ENCODE peak calls at places on chromosomes 16 and 17, in five cellular contexts. E is lower lobe of right lung, F is colonic mucosa, U is mucosa of descending colon, X is aorta. C is an unnamed sample.

GRCh38 chr17:11391134-11391533 is 150.1 kb downstream of the SHISA6 start:
- DNase-seq in E (no peak), F (peak), U (no peak), X (no peak), C (no peak)

GRCh38 chr17:76481091-76481655 is 13.8 kb downstream of the AANAT start:
- DNase-seq in E (no peak), F (no peak), U (no peak), X (no peak), C (no peak)

GRCh38 chr17:66275651-66276050 is 26.8 kb upstream of the PRKCA start:
- DNase-seq in E (no peak), F (no peak), U (no peak), X (peak), C (no peak)

GRCh38 chr17:16504974-16505373 is 13.0 kb upstream of the LRRC75A start:
- DNase-seq in E (no peak), F (no peak), U (no peak), X (no peak), C (no peak)

GRCh38 chr17:7750321-7750821 is 32.8 kb downstream of the DNAH2 start:
- DNase-seq in E (no peak), F (no peak), U (no peak), X (no peak), C (no peak)

GRCh38 chr16:85090166-85090565 is 22.1 kb downstream of the CIBAR2 start:
- DNase-seq in E (no peak), F (no peak), U (no peak), X (no peak), C (no peak)

GRCh38 chr17:45739786-45740185 is 44.3 kb upstream of the CRHR1 start:
- DNase-seq in E (peak), F (no peak), U (no peak), X (no peak), C (no peak)

GRCh38 chr17:77174928-77175720 is 34.4 kb downstream of the SEC14L1 start:
- DNase-seq in E (no peak), F (no peak), U (no peak), X (no peak), C (no peak)

GRCh38 chr16:28181557-28181914 is 30.2 kb downstream of the XPO6 start:
- DNase-seq in E (no peak), F (peak), U (no peak), X (no peak), C (no peak)

GRCh38 chr16:24737916-24738594 is 8.6 kb downstream of the TNRC6A start:
- DNase-seq in E (no peak), F (no peak), U (no peak), X (no peak), C (no peak)
- H3K4me3 ChIP-seq in E (no peak), F (no peak), U (no peak), X (no peak), C (no peak)

GRCh38 chr17:49566668-49567071 is 9.0 kb upstream of the NXPH3 start:
- DNase-seq in E (peak), F (no peak), U (no peak), X (peak), C (no peak)

GRCh38 chr17:49567104-49567521 is 8.6 kb upstream of the NXPH3 start:
- DNase-seq in E (peak), F (no peak), U (no peak), X (no peak), C (peak)

GRCh38 chr17:49570540-49571242 is 5.0 kb upstream of the NXPH3 start:
- DNase-seq in E (no peak), F (no peak), U (no peak), X (no peak), C (no peak)

GRCh38 chr17:49565948-49566491 is 9.7 kb upstream of the NXPH3 start:
- DNase-seq in E (peak), F (no peak), U (no peak), X (peak), C (peak)

GRCh38 chr17:49567871-49568694 is 7.6 kb upstream of the NXPH3 start:
- DNase-seq in E (peak), F (peak), U (peak), X (peak), C (peak)
- H3K4me3 ChIP-seq in E (peak), F (peak), U (no peak), X (no peak), C (peak)

GRCh38 chr17:30824002-30824355 is 513 bp downstream of the CRLF3 start:
- DNase-seq in E (no peak), F (no peak), U (no peak), X (no peak), C (peak)

GRCh38 chr17:30816165-30816564 is 8.3 kb downstream of the CRLF3 start:
- DNase-seq in E (no peak), F (no peak), U (no peak), X (no peak), C (no peak)

GRCh38 chr17:30821751-30822723 is 2.5 kb downstream of the CRLF3 start:
- DNase-seq in E (no peak), F (peak), U (no peak), X (no peak), C (no peak)

GRCh38 chr17:30823425-30823824 is 1.1 kb downstream of the CRLF3 start:
- DNase-seq in E (no peak), F (no peak), U (no peak), X (no peak), C (no peak)

GRCh38 chr17:30819941-30820705 is 4.4 kb downstream of the CRLF3 start:
- DNase-seq in E (no peak), F (no peak), U (no peak), X (no peak), C (no peak)
- H3K4me3 ChIP-seq in E (peak), F (no peak), U (no peak), X (no peak), C (no peak)

DNA sequence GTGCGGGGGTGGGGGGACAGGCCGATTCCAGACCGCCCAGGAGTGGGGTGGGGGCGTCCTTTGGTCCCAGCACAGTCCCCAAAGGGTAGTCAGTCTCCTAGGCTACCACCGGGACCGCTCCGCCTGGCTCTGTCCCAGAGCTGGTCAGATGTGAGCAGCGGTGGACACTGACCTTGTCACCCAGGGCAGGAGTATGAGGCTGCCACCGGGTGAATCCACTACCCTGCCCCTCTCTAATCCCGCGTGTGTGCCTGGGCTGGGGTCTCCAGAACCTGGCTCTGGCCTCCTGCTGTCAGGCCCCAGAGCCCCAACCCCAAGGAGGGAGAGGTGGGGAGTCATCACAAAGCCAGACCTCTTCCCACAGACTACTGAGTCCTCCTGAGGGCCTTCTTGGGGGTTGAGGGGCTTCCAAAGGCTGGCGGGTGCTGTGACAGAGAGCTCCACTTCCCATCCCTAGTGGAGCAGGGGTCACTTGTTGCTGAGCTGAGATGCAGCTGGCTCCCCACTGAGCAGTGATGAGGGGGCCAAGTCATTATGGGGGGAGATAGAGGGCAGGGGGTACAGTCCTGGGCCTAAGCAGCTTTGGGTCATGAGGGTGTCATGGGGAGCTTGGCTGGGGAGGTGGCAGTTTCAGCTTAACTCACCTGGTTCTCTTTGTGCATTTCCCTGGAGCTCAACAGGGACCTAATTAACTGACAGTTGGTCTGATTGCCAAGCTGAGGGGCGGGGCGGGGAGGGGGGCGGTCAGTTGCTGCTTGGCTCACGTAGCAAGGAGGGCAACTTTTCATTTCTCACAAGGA is 1.2 kb downstream of the PPP1R1B start:
- DNase-seq in E (no peak), F (peak), U (peak), X (no peak), C (no peak)
- H3K4me3 ChIP-seq in E (peak), F (peak), U (peak), X (no peak), C (no peak)

GRCh38 chr17:43543300-43543699 is 2.8 kb downstream of the ETV4 start:
- DNase-seq in E (no peak), F (no peak), U (no peak), X (no peak), C (no peak)
- H3K4me3 ChIP-seq in E (no peak), F (no peak), U (no peak), X (no peak), C (no peak)

GRCh38 chr17:35372846-35373531 is 432 bp downstream of the SLFN11 start:
- DNase-seq in E (peak), F (peak), U (peak), X (no peak), C (no peak)

GRCh38 chr17:35373984-35374765 is 754 bp upstream of the SLFN11 start:
- DNase-seq in E (peak), F (peak), U (peak), X (peak), C (no peak)

GRCh38 chr17:35376245-35376644 is 2.8 kb upstream of the SLFN11 start:
- DNase-seq in E (no peak), F (no peak), U (no peak), X (no peak), C (no peak)

GRCh38 chr17:35373532-35373983 is at the start of gene SLFN11:
- DNase-seq in E (peak), F (peak), U (peak), X (peak), C (no peak)

DNA sequence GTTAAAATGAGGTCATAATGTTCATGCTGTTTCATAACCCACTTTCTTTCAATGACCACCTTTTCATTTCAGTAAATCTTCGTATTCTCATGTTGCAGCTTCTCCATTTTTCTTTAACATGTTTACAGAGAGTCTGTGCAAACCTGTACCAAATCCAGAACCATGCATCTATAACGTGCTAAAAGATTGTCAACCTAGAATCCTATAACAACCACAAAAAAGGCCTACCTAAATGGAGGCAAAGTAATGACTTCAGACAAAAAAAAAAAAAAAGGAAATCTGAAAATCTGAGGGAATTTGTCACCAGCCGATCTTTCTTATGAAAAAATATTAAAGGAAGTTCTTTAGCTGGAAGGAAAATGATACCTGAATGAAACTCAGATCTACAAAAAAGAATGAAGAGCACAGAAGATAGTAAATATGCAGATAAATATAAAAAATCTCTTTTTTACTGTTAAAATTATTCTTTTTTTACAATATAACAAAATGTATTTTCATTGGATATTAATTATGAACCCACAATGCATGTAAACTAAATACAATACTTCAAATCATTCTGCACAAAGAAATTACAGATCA is 1.4 kb upstream of the SLFN11 start:
- DNase-seq in E (no peak), F (no peak), U (no peak), X (no peak), C (no peak)
- H3K4me3 ChIP-seq in E (peak), F (peak), U (peak), X (peak), C (peak)

GRCh38 chr17:81018044-81018802 is 16.7 kb upstream of the BAIAP2 start:
- DNase-seq in E (peak), F (peak), U (peak), X (no peak), C (no peak)
- H3K4me3 ChIP-seq in E (peak), F (peak), U (no peak), X (no peak), C (no peak)

GRCh38 chr16:57976331-57976796 is 5.4 kb upstream of the CNGB1 start:
- DNase-seq in E (peak), F (no peak), U (no peak), X (peak), C (no peak)

GRCh38 chr16:57981636-57982035 is 10.7 kb upstream of the CNGB1 start:
- DNase-seq in E (no peak), F (no peak), U (no peak), X (no peak), C (no peak)

GRCh38 chr16:57979006-57979585 is 8.2 kb upstream of the CNGB1 start:
- DNase-seq in E (peak), F (no peak), U (no peak), X (peak), C (no peak)

GRCh38 chr16:57982345-57982744 is 11.4 kb upstream of the CNGB1 start:
- DNase-seq in E (no peak), F (no peak), U (no peak), X (no peak), C (no peak)

GRCh38 chr16:57977418-57978069 is 6.6 kb upstream of the CNGB1 start:
- DNase-seq in E (peak), F (no peak), U (no peak), X (peak), C (peak)
- H3K4me3 ChIP-seq in E (no peak), F (no peak), U (no peak), X (no peak), C (no peak)

GRCh38 chr16:19215705-19216104 is 47.7 kb downstream of the SYT17 start:
- DNase-seq in E (no peak), F (no peak), U (no peak), X (no peak), C (no peak)

GRCh38 chr16:19212059-19212458 is 44.0 kb downstream of the SYT17 start:
- DNase-seq in E (no peak), F (no peak), U (no peak), X (no peak), C (no peak)

GRCh38 chr16:19213885-19214284 is 45.8 kb downstream of the SYT17 start:
- DNase-seq in E (no peak), F (no peak), U (no peak), X (no peak), C (no peak)

GRCh38 chr16:19210175-19210924 is 42.3 kb downstream of the SYT17 start:
- DNase-seq in E (no peak), F (no peak), U (no peak), X (no peak), C (no peak)

GRCh38 chr16:19210968-19211367 is 42.9 kb downstream of the SYT17 start:
- DNase-seq in E (no peak), F (no peak), U (no peak), X (no peak), C (no peak)
- H3K4me3 ChIP-seq in E (no peak), F (no peak), U (no peak), X (no peak), C (no peak)

GRCh38 chr17:61744804-61745203 is 118.5 kb downstream of the BRIP1 start:
- DNase-seq in E (no peak), F (no peak), U (no peak), X (no peak), C (no peak)
- H3K4me3 ChIP-seq in E (no peak), F (no peak), U (no peak), X (no peak), C (no peak)

C was measured in BE2C.